ENCODE peak calls at places on chromosomes 12 and 14, in four cellular contexts. Y, J, E and P are unnamed samples.

GRCh38 chr12:92485356-92486348 is 217.1 kb upstream of the PLEKHG7 start:
- DNase-seq in E (no peak), Y (no peak), J (no peak), P (no peak)

GRCh38 chr12:95922231-95922630 is 20.2 kb downstream of the CCDC38 start:
- DNase-seq in J (no peak), E (no peak), Y (no peak), P (peak)

GRCh38 chr14:88085736-88086135 is 80.8 kb downstream of the GPR65 start:
- DNase-seq in J (no peak), E (no peak), Y (no peak), P (no peak)

GRCh38 chr12:12387521-12387920 is 30.6 kb downstream of the BORCS5 start:
- DNase-seq in J (no peak), E (no peak), Y (no peak), P (no peak)

GRCh38 chr14:98069712-98070133 is 1202.3 kb downstream of the BCL11B start:
- DNase-seq in E (no peak), J (no peak), Y (peak), P (no peak)

GRCh38 chr14:94381149-94382030 is 7.0 kb downstream of the SERPINA1 start:
- DNase-seq in J (no peak), E (no peak), Y (no peak), P (no peak)

GRCh38 chr12:21001778-21002177 is 129.2 kb upstream of the SLCO1B1 start:
- DNase-seq in J (no peak), Y (no peak), E (no peak), P (no peak)

GRCh38 chr12:79300199-79300568 is 390.6 kb downstream of the PAWR start:
- DNase-seq in J (no peak), E (no peak), Y (peak), P (no peak)

GRCh38 chr14:97276573-97276972 is 479.4 kb downstream of the VRK1 start:
- DNase-seq in J (no peak), Y (no peak), E (no peak), P (no peak)

GRCh38 chr12:98896938-98897337 is 251.8 kb downstream of the APAF1 start:
- DNase-seq in J (no peak), E (no peak), Y (no peak), P (no peak)

GRCh38 chr12:58424735-58425379 is 483.5 kb downstream of the ATP23 start:
- DNase-seq in E (no peak), J (no peak), Y (no peak), P (no peak)

GRCh38 chr12:54977155-54977554 is 7.4 kb downstream of the TESPA1 start:
- DNase-seq in J (no peak), Y (no peak), E (no peak), P (peak)

GRCh38 chr14:57865450-57866198 is at the start of gene SLC35F4:
- DNase-seq in J (no peak), Y (no peak), E (no peak), P (no peak)

GRCh38 chr14:77316872-77317271 is 3.8 kb downstream of the POMT2 start:
- DNase-seq in E (no peak), Y (no peak), J (no peak), P (no peak)

GRCh38 chr12:118334939-118335567 is 37.7 kb downstream of the TAOK3 start:
- DNase-seq in J (no peak), E (no peak), Y (no peak), P (no peak)

GRCh38 chr14:53934778-53935414 is 21.7 kb downstream of the BMP4 start:
- DNase-seq in Y (no peak), E (no peak), J (no peak), P (no peak)

GRCh38 chr12:60070541-60070940 is 474.7 kb downstream of the SLC16A7 start:
- DNase-seq in J (no peak), E (no peak), Y (no peak), P (peak)

GRCh38 chr12:57488397-57489156 is 709 bp downstream of the MARS1 start:
- DNase-seq in J (no peak), E (no peak), Y (no peak), P (no peak)

GRCh38 chr12:58310828-58311273 is 369.5 kb downstream of the ATP23 start:
- DNase-seq in Y (peak), E (no peak), J (no peak), P (peak)